ENCODE peak calls at places on chromosome 9, in six cellular contexts. R, T, V, J, A and W are unnamed samples.

GRCh38 chr9:70677336-70677735 is 262.9 kb upstream of the KLF9 start:
- ATAC-seq in T (no peak), R (no peak), V (no peak), A (no peak), J (no peak), W (no peak)

GRCh38 chr9:22136446-22137140 is 127.5 kb upstream of the CDKN2B start:
- ATAC-seq in R (no peak), A (no peak), T (no peak), J (no peak), V (no peak), W (no peak)

GRCh38 chr9:123232332-123232731 is 36.1 kb downstream of the STRBP start:
- ATAC-seq in R (no peak), T (no peak), V (no peak), J (no peak), A (no peak), W (no peak)

GRCh38 chr9:9341203-9341602 is 1271.6 kb downstream of the PTPRD start:
- ATAC-seq in A (no peak), J (no peak), V (no peak), R (no peak), T (no peak), W (no peak)

GRCh38 chr9:123305879-123306278 is 37.5 kb upstream of the STRBP start:
- ATAC-seq in T (no peak), R (no peak), J (no peak), A (no peak), V (no peak), W (no peak)

GRCh38 chr9:6109571-6109970 is 94.1 kb upstream of the RANBP6 start:
- ATAC-seq in A (no peak), R (no peak), V (no peak), T (no peak), J (no peak), W (no peak)

GRCh38 chr9:22204240-22204639 is 195.1 kb upstream of the CDKN2B start:
- ATAC-seq in T (no peak), V (no peak), A (no peak), J (no peak), R (no peak), W (no peak)

GRCh38 chr9:112401175-112401815 is 21.4 kb downstream of the HSDL2 start:
- ATAC-seq in J (peak), V (no peak), A (peak), R (no peak), T (no peak), W (no peak)

GRCh38 chr9:107141967-107142366 is 141.1 kb upstream of the RAD23B start:
- ATAC-seq in T (peak), V (no peak), J (no peak), A (no peak), R (peak), W (no peak)

GRCh38 chr9:35341585-35341984 is 148.3 kb upstream of the RUSC2 start:
- ATAC-seq in V (peak), J (no peak), T (no peak), A (no peak), R (no peak), W (peak)

GRCh38 chr9:120707170-120707569 is 7.1 kb downstream of the MEGF9 start:
- ATAC-seq in T (no peak), J (no peak), R (no peak), A (no peak), V (no peak), W (no peak)

GRCh38 chr9:84991506-84991855 is 322.0 kb downstream of the NTRK2 start:
- ATAC-seq in J (no peak), T (no peak), A (no peak), R (no peak), V (no peak), W (no peak)

GRCh38 chr9:106755727-106756126 is 107.2 kb upstream of the ZNF462 start:
- ATAC-seq in T (no peak), A (no peak), J (no peak), R (no peak), V (no peak), W (peak)

GRCh38 chr9:131334568-131335105 is 45.1 kb downstream of the PLPP7 start:
- ATAC-seq in A (peak), V (no peak), T (peak), J (no peak), R (no peak), W (no peak)

GRCh38 chr9:75200892-75201470 is 112.7 kb downstream of the OSTF1 start:
- ATAC-seq in J (no peak), T (peak), R (peak), A (peak), V (peak), W (no peak)

GRCh38 chr9:133657120-133657661 is 21.0 kb downstream of the DBH start:
- ATAC-seq in V (no peak), T (no peak), J (no peak), R (no peak), A (no peak), W (no peak)

GRCh38 chr9:101513351-101513750 is 20.3 kb upstream of the RNF20 start:
- ATAC-seq in R (no peak), V (no peak), A (no peak), J (no peak), T (no peak), W (no peak)

GRCh38 chr9:21684831-21685362 is 117.5 kb upstream of the MTAP start:
- ATAC-seq in A (no peak), T (peak), V (peak), R (no peak), J (peak), W (no peak)

GRCh38 chr9:137547687-137548543 is 2.3 kb downstream of the PNPLA7 start:
- ATAC-seq in A (no peak), T (no peak), V (no peak), R (no peak), J (no peak), W (no peak)

GRCh38 chr9:21455320-21455719 is 15.1 kb downstream of the IFNA1 start:
- ATAC-seq in V (peak), R (peak), T (peak), J (peak), A (no peak), W (peak)

GRCh38 chr9:79616013-79616412 is 44.2 kb downstream of the TLE4 start:
- ATAC-seq in R (no peak), V (no peak), A (no peak), J (no peak), T (no peak), W (no peak)

GRCh38 chr9:105360344-105360743 is 87.5 kb upstream of the FSD1L start:
- ATAC-seq in R (peak), T (peak), A (no peak), J (peak), V (no peak), W (no peak)

GRCh38 chr9:127074561-127075548 is 47.6 kb downstream of the ANGPTL2 start:
- ATAC-seq in J (no peak), V (no peak), A (no peak), R (no peak), T (no peak), W (peak)

GRCh38 chr9:115211413-115212204 is 93.7 kb upstream of the TNC start:
- ATAC-seq in R (peak), T (no peak), A (no peak), J (no peak), V (peak), W (no peak)

GRCh38 chr9:137422668-137423000 is 328 bp downstream of the EXD3 start:
- ATAC-seq in J (peak), T (peak), V (peak), R (peak), A (peak), W (peak)

GRCh38 chr9:97811534-97812246 is 41.3 kb upstream of the FOXE1 start:
- ATAC-seq in V (peak), T (no peak), A (no peak), J (no peak), R (no peak), W (no peak)

GRCh38 chr9:86282979-86283535 is 719 bp upstream of the ISCA1 start:
- ATAC-seq in J (peak), V (peak), R (peak), T (peak), A (peak), W (peak)

GRCh38 chr9:81685763-81686613 is 3.4 kb downstream of the TLE1 start:
- ATAC-seq in T (no peak), A (no peak), V (no peak), J (no peak), R (no peak), W (no peak)

GRCh38 chr9:74036549-74037231 is 460.4 kb upstream of the RORB start:
- ATAC-seq in A (no peak), R (peak), T (no peak), V (no peak), J (no peak), W (no peak)

GRCh38 chr9:26755476-26755875 is 137.1 kb downstream of the CAAP1 start:
- ATAC-seq in T (no peak), R (no peak), J (no peak), V (no peak), A (no peak), W (no peak)

GRCh38 chr9:110579763-110580255 is 268 bp upstream of the SVEP1 start:
- ATAC-seq in A (no peak), V (peak), R (no peak), J (no peak), T (peak), W (peak)

GRCh38 chr9:72527801-72528195 is 6.4 kb downstream of the TMC1 start:
- ATAC-seq in J (no peak), R (no peak), V (peak), T (no peak), A (no peak), W (no peak)

GRCh38 chr9:72529531-72529930 is 8.1 kb downstream of the TMC1 start:
- ATAC-seq in J (no peak), T (no peak), A (no peak), R (no peak), V (no peak), W (no peak)

GRCh38 chr9:72524820-72525539 is 3.6 kb downstream of the TMC1 start:
- ATAC-seq in T (peak), J (no peak), A (no peak), V (peak), R (peak), W (peak)

DNA sequence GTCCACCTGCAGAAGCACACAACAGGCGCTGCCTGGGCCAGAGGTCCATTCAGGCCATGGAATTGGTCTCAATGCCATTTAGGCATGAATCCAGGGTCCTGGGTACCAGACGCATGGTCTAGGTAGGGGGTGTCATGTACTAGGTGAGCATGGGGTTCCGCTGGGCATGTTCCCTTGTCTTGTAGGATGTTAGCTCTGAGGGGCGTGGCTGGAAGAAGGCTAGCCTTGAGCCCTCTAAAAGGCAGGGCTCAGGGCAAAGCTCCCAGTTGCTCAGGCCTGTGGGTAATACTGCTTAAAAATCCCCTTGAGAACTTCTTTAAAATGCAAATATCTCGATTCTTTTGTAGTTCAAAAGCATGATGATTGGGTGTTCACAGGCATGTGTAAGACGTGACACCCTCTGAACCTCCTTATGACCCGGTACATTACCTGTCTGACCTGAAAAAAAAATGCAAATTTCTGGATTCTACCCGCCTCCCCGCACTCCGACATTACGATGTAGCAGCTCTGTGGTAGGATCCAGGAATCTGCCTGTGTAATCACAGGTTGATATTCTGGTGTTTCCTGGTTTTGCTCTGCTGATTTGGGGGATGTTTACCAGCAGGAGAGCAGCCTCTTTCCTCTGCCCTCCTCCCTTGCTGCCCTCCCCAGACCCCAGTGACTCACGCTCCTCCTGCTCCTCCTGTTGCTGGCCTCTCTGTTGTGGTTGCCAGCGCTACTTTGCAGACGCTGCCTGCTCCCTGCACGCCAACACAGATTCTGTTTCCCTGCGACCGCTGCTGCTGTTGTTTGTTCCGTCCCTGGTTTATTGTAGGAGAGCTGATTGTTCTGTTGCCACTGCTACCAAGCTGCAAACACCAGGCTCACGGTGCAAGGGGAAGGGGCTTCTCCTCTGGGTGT is 5.7 kb downstream of the TMC1 start:
- ATAC-seq in R (peak), A (peak), T (peak), V (peak), J (peak), W (peak)
- TF ChIP-seq EP300 in R (peak), A (no peak), T (no peak), V (peak), J (no peak), W (no peak)

GRCh38 chr9:33290247-33290993 is at the start of gene NFX1:
- ATAC-seq in V (peak), J (peak), T (peak), R (peak), A (peak), W (peak)
- TF ChIP-seq EP300 in V (no peak), J (peak), T (no peak), R (no peak), A (peak), W (peak)

GRCh38 chr9:18857769-18858168 is 175.2 kb downstream of the SAXO1 start:
- ATAC-seq in V (peak), R (no peak), J (no peak), T (no peak), A (no peak), W (peak)

GRCh38 chr9:18855636-18856035 is 177.4 kb downstream of the SAXO1 start:
- ATAC-seq in T (no peak), V (peak), R (no peak), A (no peak), J (no peak), W (no peak)

GRCh38 chr9:18861599-18862546 is 171.1 kb downstream of the SAXO1 start:
- ATAC-seq in T (no peak), J (no peak), R (no peak), V (peak), A (no peak), W (peak)

GRCh38 chr9:18857334-18857733 is 175.7 kb downstream of the SAXO1 start:
- ATAC-seq in V (no peak), A (no peak), T (no peak), J (no peak), R (no peak), W (peak)
- TF ChIP-seq EP300 in V (no peak), A (no peak), T (no peak), J (no peak), R (no peak), W (no peak)

GRCh38 chr9:128276574-128277270 is 646 bp downstream of the SWI5 start:
- ATAC-seq in T (peak), J (peak), R (peak), A (peak), V (peak), W (peak)

GRCh38 chr9:128274245-128274644 is 1.6 kb downstream of the GOLGA2 start:
- ATAC-seq in T (no peak), R (no peak), A (no peak), J (no peak), V (no peak), W (no peak)

GRCh38 chr9:128275198-128276007 is at the start of gene GOLGA2:
- ATAC-seq in T (peak), R (peak), V (peak), J (peak), A (peak), W (peak)

GRCh38 chr9:128280084-128280622 is 4.1 kb downstream of the SWI5 start:
- ATAC-seq in A (no peak), R (no peak), J (no peak), T (no peak), V (no peak), W (no peak)

GRCh38 chr9:128276008-128276573 is at the start of gene SWI5:
- ATAC-seq in T (peak), R (peak), J (peak), A (peak), V (peak), W (peak)
- TF ChIP-seq EP300 in T (no peak), R (no peak), J (no peak), A (peak), V (no peak), W (no peak)

GRCh38 chr9:68552700-68553099 is 12.0 kb upstream of the TMEM252 start:
- ATAC-seq in T (no peak), V (no peak), J (no peak), R (no peak), A (no peak), W (peak)
- TF ChIP-seq EP300 in T (no peak), V (no peak), J (no peak), R (no peak), A (no peak), W (no peak)

GRCh38 chr9:119004618-119004990 is 364.6 kb downstream of the BRINP1 start:
- ATAC-seq in A (no peak), V (peak), R (no peak), J (no peak), T (no peak), W (peak)
- TF ChIP-seq EP300 in A (no peak), V (no peak), R (no peak), J (no peak), T (no peak), W (no peak)